ENCODE peak calls at places on chromosomes 6 and 20, in nine cellular contexts. U, C, L, Q, I, H, M, J and T are unnamed samples.

GRCh38 chr6:99905209-99906106 is 88.6 kb downstream of the MCHR2 start:
- DNase-seq in U (peak), C (peak), L (peak), Q (peak), I (no peak), H (peak), M (no peak), J (peak), T (peak)

GRCh38 chr6:169933839-169934698 is 182.6 kb downstream of the ERMARD start:
- DNase-seq in U (peak), C (peak), L (peak), Q (no peak), I (peak), H (peak), M (no peak), J (no peak), T (no peak)

GRCh38 chr20:19770375-19770774 is 12.3 kb downstream of the RIN2 start:
- DNase-seq in U (no peak), C (no peak), L (no peak), Q (no peak), I (no peak), H (no peak), M (no peak), J (no peak), T (no peak)

GRCh38 chr20:41287327-41287726 is 30.2 kb downstream of the ZHX3 start:
- DNase-seq in U (peak), C (peak), L (no peak), Q (no peak), I (no peak), H (peak), M (no peak), J (no peak), T (no peak)

GRCh38 chr6:144176043-144176442 is 25.7 kb downstream of the STX11 start:
- DNase-seq in U (no peak), C (no peak), L (no peak), Q (no peak), I (no peak), H (no peak), M (no peak), J (no peak), T (no peak)

GRCh38 chr20:53276143-53276542 is 304.0 kb downstream of the TSHZ2 start:
- DNase-seq in U (no peak), C (no peak), L (no peak), Q (no peak), I (no peak), H (no peak), M (no peak), J (no peak), T (no peak)

GRCh38 chr6:169975286-169975685 is 223.9 kb downstream of the ERMARD start:
- DNase-seq in U (no peak), C (no peak), L (no peak), Q (no peak), I (no peak), H (no peak), M (no peak), J (no peak), T (no peak)

GRCh38 chr6:168118935-168119334 is 39.9 kb upstream of the FRMD1 start:
- DNase-seq in U (no peak), C (no peak), L (no peak), Q (no peak), I (no peak), H (no peak), M (no peak), J (no peak), T (no peak)

GRCh38 chr20:53738039-53738944 is 144.7 kb upstream of the ZNF217 start:
- DNase-seq in U (peak), C (no peak), L (no peak), Q (no peak), I (peak), H (peak), M (no peak), J (peak), T (peak)

GRCh38 chr6:24721461-24722215 is 2.7 kb upstream of the C6orf62 start:
- DNase-seq in U (peak), C (no peak), L (peak), Q (no peak), I (peak), H (no peak), M (peak), J (no peak), T (no peak)

GRCh38 chr20:51128198-51128597 is 105.3 kb upstream of the KCNG1 start:
- DNase-seq in U (peak), C (peak), L (no peak), Q (no peak), I (no peak), H (peak), M (no peak), J (peak), T (no peak)

GRCh38 chr6:4028051-4028450 is 50.9 kb downstream of the FAM217A start:
- DNase-seq in U (no peak), C (no peak), L (no peak), Q (no peak), I (no peak), H (no peak), M (no peak), J (no peak), T (no peak)

GRCh38 chr6:12947191-12947795 is 230.7 kb downstream of the PHACTR1 start:
- DNase-seq in U (no peak), C (peak), L (no peak), Q (no peak), I (no peak), H (no peak), M (no peak), J (no peak), T (no peak)